ENCODE peak calls at places on chromosomes 12 and 14, in eight cellular contexts. D is endothelial cell of umbilical vein, F is substantia nigra, B is HCT116, E is psoas muscle, U is lower lobe of right lung, L is A673, K is cardiac muscle cell. Q is an unnamed sample.

GRCh38 chr12:34393086-34393820 is 371.0 kb downstream of the ALG10 start:
- DNase-seq in K (no peak), D (no peak), B (no peak), L (no peak), E (peak), U (peak), F (no peak), Q (no peak)

GRCh38 chr12:57834086-57834876 is 12.2 kb downstream of the CTDSP2 start:
- DNase-seq in F (no peak), U (no peak), K (no peak), B (no peak), E (no peak), D (no peak), L (no peak), Q (no peak)

GRCh38 chr14:85688024-85688423 is 158.1 kb downstream of the FLRT2 start:
- DNase-seq in U (no peak), E (no peak), F (no peak), L (no peak), K (peak), B (no peak), D (no peak), Q (peak)

GRCh38 chr12:10331642-10332239 is 24.1 kb downstream of the KLRD1 start:
- DNase-seq in D (peak), B (peak), U (no peak), F (no peak), K (peak), E (no peak), L (peak), Q (peak)

GRCh38 chr14:28308727-28309126 is 457.9 kb upstream of the FOXG1 start:
- DNase-seq in D (peak), U (no peak), F (no peak), E (no peak), K (peak), L (no peak), B (no peak), Q (peak)

GRCh38 chr14:96975116-96975515 is 177.9 kb downstream of the VRK1 start:
- DNase-seq in D (no peak), U (no peak), L (no peak), B (no peak), K (no peak), E (no peak), F (no peak), Q (no peak)

GRCh38 chr12:38905480-38906351 is at the start of gene CPNE8:
- DNase-seq in U (peak), F (peak), E (peak), L (peak), K (peak), B (peak), D (peak), Q (no peak)

GRCh38 chr12:12590961-12591360 is 20.7 kb upstream of the CREBL2 start:
- DNase-seq in D (no peak), B (no peak), K (no peak), U (no peak), F (no peak), E (no peak), L (no peak), Q (no peak)

GRCh38 chr12:56629459-56630179 is 507 bp downstream of the BAZ2A start:
- DNase-seq in B (no peak), E (peak), K (peak), U (peak), D (peak), F (peak), L (peak), Q (no peak)

GRCh38 chr12:12673296-12673695 is 22.7 kb downstream of the GPR19 start:
- DNase-seq in E (no peak), B (no peak), K (no peak), F (no peak), L (no peak), U (no peak), D (no peak), Q (no peak)

GRCh38 chr12:6612247-6612646 is 5.1 kb upstream of the CHD4 start:
- DNase-seq in U (no peak), B (no peak), D (no peak), K (no peak), E (no peak), L (no peak), F (no peak), Q (no peak)

GRCh38 chr14:77485901-77486678 is 12.5 kb downstream of the ISM2 start:
- DNase-seq in D (no peak), E (no peak), B (no peak), U (no peak), K (no peak), L (no peak), F (no peak), Q (peak)

GRCh38 chr14:55514819-55515470 is 65.1 kb upstream of the KTN1 start:
- DNase-seq in U (no peak), D (peak), K (peak), L (peak), E (no peak), F (no peak), B (peak), Q (no peak)

GRCh38 chr12:92467886-92468285 is 234.9 kb upstream of the PLEKHG7 start:
- DNase-seq in U (no peak), D (no peak), L (no peak), E (no peak), K (no peak), B (no peak), F (no peak), Q (no peak)

GRCh38 chr12:104684884-104685283 is 228.1 kb downstream of the CHST11 start:
- DNase-seq in B (no peak), F (no peak), D (peak), U (no peak), L (peak), K (peak), E (no peak), Q (no peak)

GRCh38 chr12:109539508-109539907 is 33.8 kb downstream of the MMAB start:
- DNase-seq in L (no peak), B (no peak), F (no peak), E (no peak), D (peak), U (no peak), K (peak), Q (no peak)

GRCh38 chr14:51285102-51285501 is 45.1 kb downstream of the TMX1 start:
- DNase-seq in E (no peak), K (no peak), U (no peak), F (no peak), B (no peak), L (no peak), D (no peak), Q (no peak)

GRCh38 chr12:62435337-62436163 is 31.1 kb upstream of the MON2 start:
- DNase-seq in L (peak), B (no peak), E (peak), F (peak), U (peak), D (peak), K (peak), Q (no peak)

GRCh38 chr12:8947737-8948136 is 1.7 kb downstream of the M6PR start:
- DNase-seq in B (no peak), K (no peak), D (no peak), F (no peak), L (no peak), E (no peak), U (no peak), Q (no peak)

GRCh38 chr12:91155990-91156389 is 26.6 kb downstream of the DCN start:
- DNase-seq in E (no peak), B (no peak), F (no peak), U (no peak), L (no peak), D (no peak), K (peak), Q (no peak)

GRCh38 chr12:51520576-51521325 is 70.3 kb upstream of the SCN8A start:
- DNase-seq in D (no peak), L (no peak), F (no peak), E (no peak), K (no peak), U (no peak), B (no peak), Q (no peak)

GRCh38 chr12:12451063-12451462 is 94.2 kb downstream of the BORCS5 start:
- DNase-seq in D (no peak), B (no peak), K (no peak), E (no peak), F (no peak), U (no peak), L (no peak), Q (no peak)

GRCh38 chr14:39264558-39264957 is 30.8 kb downstream of the MIA2 start:
- DNase-seq in L (peak), B (no peak), D (no peak), E (no peak), K (peak), F (no peak), U (no peak), Q (no peak)

GRCh38 chr12:46825526-46826414 is at the start of gene SLC38A4:
- DNase-seq in D (peak), E (peak), F (no peak), B (no peak), U (peak), K (peak), L (peak), Q (no peak)

GRCh38 chr12:114439833-114440449 is 34.0 kb upstream of the TBX5 start:
- DNase-seq in F (no peak), E (no peak), D (no peak), L (no peak), B (no peak), K (no peak), U (no peak), Q (no peak)

GRCh38 chr14:62003701-62004100 is 241.5 kb downstream of the SNAPC1 start:
- DNase-seq in K (no peak), F (no peak), B (no peak), D (no peak), U (no peak), E (no peak), L (no peak), Q (peak)

GRCh38 chr14:103652806-103653205 is 23.8 kb downstream of the KLC1 start:
- DNase-seq in U (no peak), B (no peak), F (no peak), L (no peak), E (no peak), D (no peak), K (no peak), Q (no peak)

GRCh38 chr12:75177997-75178396 is 31.6 kb downstream of the KCNC2 start:
- DNase-seq in E (no peak), D (peak), F (no peak), U (no peak), L (peak), B (peak), K (peak), Q (peak)

GRCh38 chr14:30559638-30560071 is 697 bp downstream of the G2E3 start:
- DNase-seq in K (peak), E (no peak), L (peak), D (peak), U (no peak), F (no peak), B (no peak), Q (no peak)

DNA sequence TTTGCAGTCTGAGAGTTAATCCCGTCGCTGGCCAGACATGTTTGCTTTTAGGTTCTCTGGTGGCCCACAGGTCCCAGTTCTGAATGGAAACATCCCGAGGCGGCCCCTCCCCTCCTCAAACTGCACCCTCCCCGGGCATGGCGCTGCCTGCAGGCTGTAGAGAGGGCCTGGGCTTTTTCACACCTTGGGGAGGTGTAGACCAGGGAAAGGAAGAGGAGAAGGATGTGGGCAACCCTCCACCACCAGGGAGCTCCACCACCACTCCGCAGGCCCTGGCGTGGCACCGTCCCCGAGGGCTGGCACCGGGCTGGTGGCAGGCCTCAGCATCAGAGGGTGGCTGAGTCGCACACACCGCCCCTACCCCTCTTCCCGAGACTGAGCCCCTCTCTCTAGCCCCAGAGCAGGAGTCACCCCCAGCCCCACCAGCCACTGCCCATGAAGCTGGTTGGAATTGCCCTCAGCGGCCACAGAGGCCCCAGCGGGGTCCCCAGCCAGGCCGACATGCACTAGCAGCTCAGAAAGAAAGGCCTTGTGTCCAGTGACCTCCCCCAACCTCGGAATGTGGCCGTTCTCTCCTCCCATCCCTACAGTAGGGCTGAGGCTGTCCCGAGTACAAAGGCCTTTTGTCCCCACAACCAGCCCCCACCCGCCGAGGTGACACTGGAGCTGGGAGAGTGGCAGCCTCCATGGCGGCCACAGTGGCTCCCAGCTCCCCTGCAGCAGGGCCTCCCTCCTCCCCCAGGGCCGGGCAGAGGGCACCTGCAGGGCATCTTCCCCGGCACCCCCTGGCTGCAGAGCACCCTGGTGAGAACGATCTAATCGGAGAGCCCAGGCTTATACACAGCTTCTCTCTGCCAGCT is 23.5 kb upstream of the INF2 start:
- DNase-seq in D (peak), E (no peak), F (peak), U (no peak), B (peak), K (no peak), L (no peak), Q (no peak)
- H3K27ac ChIP-seq in D (no peak), E (no peak), F (peak), U (no peak), B (peak), K (no peak), L (peak), Q (no peak)

GRCh38 chr12:15726029-15726756 is 63.0 kb downstream of the EPS8 start:
- DNase-seq in B (no peak), F (no peak), D (no peak), K (peak), E (no peak), U (no peak), L (peak), Q (no peak)

GRCh38 chr12:15726757-15727112 is 62.5 kb downstream of the EPS8 start:
- DNase-seq in B (no peak), U (no peak), D (no peak), E (no peak), L (no peak), F (no peak), K (no peak), Q (no peak)

GRCh38 chr12:15728118-15728598 is 61.0 kb downstream of the EPS8 start:
- DNase-seq in D (peak), U (no peak), K (peak), L (peak), E (no peak), F (no peak), B (peak), Q (no peak)

GRCh38 chr12:15731940-15732339 is 57.2 kb downstream of the EPS8 start:
- DNase-seq in U (no peak), L (no peak), D (no peak), B (no peak), K (no peak), F (no peak), E (no peak), Q (no peak)

DNA sequence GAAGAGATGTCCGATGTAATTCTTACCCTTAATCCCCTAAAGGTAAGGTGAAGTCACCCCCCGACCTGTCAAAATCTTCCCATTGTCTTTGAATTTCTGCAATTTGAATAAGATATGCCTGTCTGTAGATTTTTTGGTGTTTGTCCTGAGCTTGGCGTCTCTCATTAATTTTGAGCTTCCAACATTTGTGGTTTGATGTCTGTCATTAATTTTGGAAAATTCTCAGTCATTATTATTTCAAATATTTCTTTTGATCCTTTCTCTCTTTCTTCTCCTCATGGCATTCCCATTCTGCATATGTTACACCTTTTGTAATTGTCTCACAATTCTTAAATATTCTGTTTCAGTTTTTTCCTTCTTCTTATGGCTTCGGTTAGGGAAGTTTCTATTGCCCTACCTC is 60.1 kb downstream of the EPS8 start:
- DNase-seq in F (no peak), E (no peak), B (no peak), L (no peak), U (no peak), K (no peak), D (no peak), Q (no peak)
- H3K27ac ChIP-seq in F (no peak), E (no peak), B (no peak), L (no peak), U (no peak), K (no peak), D (no peak), Q (no peak)

GRCh38 chr14:20305265-20306078 is at the start of gene TTC5:
- DNase-seq in K (peak), D (peak), F (peak), E (peak), U (peak), B (peak), L (peak), Q (peak)
- H3K27ac ChIP-seq in K (no peak), D (peak), F (peak), E (peak), U (peak), B (no peak), L (peak), Q (no peak)

GRCh38 chr12:106670131-106670530 is 87.3 kb downstream of the RFX4 start:
- DNase-seq in F (no peak), E (no peak), K (no peak), B (no peak), D (no peak), L (no peak), U (no peak), Q (no peak)

GRCh38 chr12:106671840-106672239 is 89.0 kb downstream of the RFX4 start:
- DNase-seq in D (no peak), B (no peak), F (no peak), E (no peak), U (no peak), L (no peak), K (no peak), Q (no peak)

GRCh38 chr12:106669216-106669615 is 86.4 kb downstream of the RFX4 start:
- DNase-seq in K (no peak), E (no peak), L (no peak), D (no peak), F (no peak), U (no peak), B (no peak), Q (no peak)

GRCh38 chr12:106673151-106673550 is 90.3 kb downstream of the RFX4 start:
- DNase-seq in B (no peak), L (no peak), K (peak), F (no peak), E (no peak), D (no peak), U (no peak), Q (no peak)

DNA sequence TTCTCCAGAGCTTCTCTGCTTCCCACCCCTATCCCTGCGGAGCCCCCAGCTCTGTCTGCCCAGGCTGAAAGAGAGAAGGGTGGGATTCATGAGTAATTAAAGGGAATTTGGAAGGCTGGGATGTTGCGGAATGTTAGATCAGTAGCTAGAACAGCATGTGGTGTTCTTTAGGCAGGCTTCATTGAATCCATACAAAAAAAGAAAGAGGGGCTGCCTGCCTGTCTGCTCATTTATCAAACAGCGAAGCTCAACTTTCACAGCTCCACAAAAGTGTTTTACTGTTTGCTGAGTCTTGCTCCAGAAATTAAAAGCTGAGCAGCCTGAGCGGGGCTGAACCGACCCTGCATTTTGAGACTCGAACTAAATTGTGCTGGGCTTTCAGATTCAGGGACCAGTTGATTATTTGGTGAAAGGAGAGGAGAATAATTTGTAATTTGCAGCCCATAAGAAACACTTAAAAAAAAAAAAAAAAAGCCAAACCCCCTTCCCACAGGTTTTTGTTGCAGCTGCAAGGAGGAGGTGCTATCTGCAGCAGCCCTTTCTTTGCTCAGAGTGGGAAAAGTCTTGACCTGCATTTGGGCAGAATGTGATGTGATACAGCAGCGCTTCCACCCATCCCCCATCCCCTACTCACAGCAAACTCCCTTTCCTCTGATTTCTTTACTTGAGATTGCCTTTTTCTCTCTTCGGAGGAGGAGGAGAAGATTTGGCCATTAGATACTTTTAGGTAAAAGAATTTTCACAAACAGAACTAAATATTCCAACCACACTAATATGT is 89.7 kb downstream of the RFX4 start:
- DNase-seq in U (no peak), D (no peak), K (peak), E (no peak), L (no peak), B (no peak), F (no peak), Q (no peak)
- H3K27ac ChIP-seq in U (no peak), D (no peak), K (no peak), E (no peak), L (no peak), B (no peak), F (no peak), Q (no peak)

DNA sequence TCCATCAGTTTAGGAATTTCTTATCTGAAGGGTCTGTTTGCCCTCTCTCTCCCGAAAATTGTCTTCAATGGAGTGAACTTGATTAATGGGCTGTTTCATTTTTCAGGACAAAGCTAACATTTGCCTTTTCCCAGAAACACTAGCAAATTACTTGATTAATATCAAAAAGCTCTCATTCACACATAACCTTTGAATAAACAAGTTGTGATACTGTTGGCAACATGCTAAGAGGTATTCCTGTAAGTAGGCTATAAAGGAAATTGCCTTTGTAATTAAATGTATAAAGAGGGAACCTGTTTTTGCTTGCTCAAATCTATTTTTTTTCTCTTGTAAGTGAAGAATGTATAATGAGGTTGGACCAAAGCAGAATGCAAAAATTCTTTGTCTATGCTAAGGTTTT is 457.2 kb downstream of the TMTC2 start:
- DNase-seq in L (no peak), E (no peak), F (no peak), K (no peak), U (no peak), D (no peak), B (no peak), Q (no peak)
- H3K27ac ChIP-seq in L (no peak), E (no peak), F (no peak), K (no peak), U (no peak), D (no peak), B (no peak), Q (no peak)

GRCh38 chr14:53126705-53127104 is 26.4 kb downstream of the DDHD1 start:
- DNase-seq in U (no peak), K (no peak), L (no peak), D (no peak), B (no peak), E (no peak), F (no peak), Q (no peak)
- H3K27ac ChIP-seq in U (peak), K (no peak), L (no peak), D (no peak), B (no peak), E (no peak), F (no peak), Q (no peak)

GRCh38 chr12:77104792-77105191 is 39.4 kb upstream of the E2F7 start:
- DNase-seq in U (no peak), L (no peak), K (peak), E (no peak), F (no peak), B (peak), D (peak), Q (no peak)

GRCh38 chr12:77104281-77104680 is 38.9 kb upstream of the E2F7 start:
- DNase-seq in D (no peak), B (no peak), K (no peak), E (no peak), L (no peak), F (no peak), U (no peak), Q (no peak)

GRCh38 chr12:77099799-77100198 is 34.4 kb upstream of the E2F7 start:
- DNase-seq in E (no peak), B (no peak), F (no peak), K (no peak), L (no peak), D (no peak), U (no peak), Q (no peak)

GRCh38 chr12:77102123-77102522 is 36.8 kb upstream of the E2F7 start:
- DNase-seq in K (no peak), F (no peak), E (no peak), B (no peak), U (no peak), L (no peak), D (no peak), Q (no peak)

GRCh38 chr12:77102691-77103090 is 37.3 kb upstream of the E2F7 start:
- DNase-seq in U (no peak), L (peak), B (peak), E (no peak), D (peak), F (no peak), K (peak), Q (no peak)
- H3K27ac ChIP-seq in U (no peak), L (no peak), B (no peak), E (no peak), D (peak), F (no peak), K (no peak), Q (peak)